ENCODE peak calls at places on chromosomes 5 and 9, in eight cellular contexts. One of them, this sample, is unnamed.

GRCh38 chr5:109239501-109239900 is 170.3 kb downstream of the PJA2 start:
- DNase-seq in posterior cingulate gyrus: no peak
- DNase-seq in NCI-H2081 treated with DMSO at 0.1 percent for 48 hours: no peak
- DNase-seq in dermis microvascular lymphatic vessel endothelial cell: no peak
- DNase-seq in AG20443: no peak
- DNase-seq in AG04450: no peak
- DNase-seq in H4: no peak
- DNase-seq in HTR-8/SVneo: no peak
- DNase-seq in this sample: no peak

GRCh38 chr5:98570010-98570409 is 203.5 kb upstream of the RGMB start:
- DNase-seq in NCI-H2081 treated with DMSO at 0.1 percent for 48 hours: no peak
- DNase-seq in AG04450: no peak
- DNase-seq in HTR-8/SVneo: peak; percentile 12
- DNase-seq in dermis microvascular lymphatic vessel endothelial cell: no peak
- DNase-seq in AG20443: no peak
- DNase-seq in posterior cingulate gyrus: no peak
- DNase-seq in H4: no peak
- DNase-seq in this sample: peak; percentile 23

GRCh38 chr9:118331622-118332045 is 627.4 kb downstream of the TLR4 start:
- DNase-seq in posterior cingulate gyrus: no peak
- DNase-seq in AG04450: no peak
- DNase-seq in NCI-H2081 treated with DMSO at 0.1 percent for 48 hours: no peak
- DNase-seq in dermis microvascular lymphatic vessel endothelial cell: no peak
- DNase-seq in AG20443: peak; percentile 73
- DNase-seq in H4: no peak
- DNase-seq in HTR-8/SVneo: peak; percentile 32
- DNase-seq in this sample: peak; percentile 19

GRCh38 chr5:157204765-157205164 is 24.1 kb downstream of the ITK start:
- DNase-seq in posterior cingulate gyrus: no peak
- DNase-seq in dermis microvascular lymphatic vessel endothelial cell: no peak
- DNase-seq in HTR-8/SVneo: no peak
- DNase-seq in AG20443: no peak
- DNase-seq in H4: no peak
- DNase-seq in AG04450: no peak
- DNase-seq in NCI-H2081 treated with DMSO at 0.1 percent for 48 hours: no peak
- DNase-seq in this sample: no peak

GRCh38 chr5:77181596-77182304 is 28.7 kb upstream of the PDE8B start:
- DNase-seq in NCI-H2081 treated with DMSO at 0.1 percent for 48 hours: no peak
- DNase-seq in H4: no peak
- DNase-seq in posterior cingulate gyrus: no peak
- DNase-seq in AG20443: no peak
- DNase-seq in AG04450: no peak
- DNase-seq in dermis microvascular lymphatic vessel endothelial cell: no peak
- DNase-seq in HTR-8/SVneo: no peak
- DNase-seq in this sample: no peak

GRCh38 chr9:128187361-128187760 is 4.0 kb downstream of the CIZ1 start:
- DNase-seq in HTR-8/SVneo: no peak
- DNase-seq in AG04450: no peak
- DNase-seq in dermis microvascular lymphatic vessel endothelial cell: no peak
- DNase-seq in AG20443: no peak
- DNase-seq in NCI-H2081 treated with DMSO at 0.1 percent for 48 hours: no peak
- DNase-seq in H4: no peak
- DNase-seq in posterior cingulate gyrus: no peak
- DNase-seq in this sample: no peak

GRCh38 chr5:181260720-181261319 is at the start of gene TRIM52:
- DNase-seq in posterior cingulate gyrus: peak; percentile 94
- DNase-seq in AG04450: no peak
- DNase-seq in dermis microvascular lymphatic vessel endothelial cell: peak; percentile 85
- DNase-seq in HTR-8/SVneo: peak; percentile 89
- DNase-seq in AG20443: peak; percentile 92
- DNase-seq in H4: peak; percentile 94
- DNase-seq in NCI-H2081 treated with DMSO at 0.1 percent for 48 hours: no peak
- DNase-seq in this sample: peak; percentile 87

GRCh38 chr9:20495133-20495532 is 127.2 kb downstream of the MLLT3 start:
- DNase-seq in NCI-H2081 treated with DMSO at 0.1 percent for 48 hours: no peak
- DNase-seq in H4: no peak
- DNase-seq in dermis microvascular lymphatic vessel endothelial cell: no peak
- DNase-seq in posterior cingulate gyrus: no peak
- DNase-seq in AG04450: no peak
- DNase-seq in HTR-8/SVneo: no peak
- DNase-seq in AG20443: no peak
- DNase-seq in this sample: no peak

GRCh38 chr5:34464820-34465219 is 191.3 kb upstream of the RAI14 start:
- DNase-seq in NCI-H2081 treated with DMSO at 0.1 percent for 48 hours: no peak
- DNase-seq in posterior cingulate gyrus: no peak
- DNase-seq in AG04450: no peak
- DNase-seq in dermis microvascular lymphatic vessel endothelial cell: no peak
- DNase-seq in AG20443: no peak
- DNase-seq in H4: no peak
- DNase-seq in HTR-8/SVneo: no peak
- DNase-seq in this sample: no peak

GRCh38 chr5:133613184-133613583 is 843 bp upstream of the FSTL4 start:
- DNase-seq in dermis microvascular lymphatic vessel endothelial cell: no peak
- DNase-seq in NCI-H2081 treated with DMSO at 0.1 percent for 48 hours: no peak
- DNase-seq in posterior cingulate gyrus: no peak
- DNase-seq in HTR-8/SVneo: no peak
- DNase-seq in H4: no peak
- DNase-seq in AG20443: no peak
- DNase-seq in AG04450: no peak
- DNase-seq in this sample: no peak

GRCh38 chr9:88106492-88106891 is 31.8 kb downstream of the SPATA31C2 start:
- DNase-seq in AG04450: no peak
- DNase-seq in H4: peak; percentile 24
- DNase-seq in HTR-8/SVneo: peak; percentile 10
- DNase-seq in AG20443: peak; percentile 61
- DNase-seq in posterior cingulate gyrus: no peak
- DNase-seq in NCI-H2081 treated with DMSO at 0.1 percent for 48 hours: no peak
- DNase-seq in dermis microvascular lymphatic vessel endothelial cell: no peak
- DNase-seq in this sample: peak; percentile 53

GRCh38 chr5:12745537-12745936 is 841.3 kb upstream of the CTNND2 start:
- DNase-seq in HTR-8/SVneo: no peak
- DNase-seq in AG20443: no peak
- DNase-seq in AG04450: no peak
- DNase-seq in NCI-H2081 treated with DMSO at 0.1 percent for 48 hours: no peak
- DNase-seq in posterior cingulate gyrus: no peak
- DNase-seq in H4: no peak
- DNase-seq in dermis microvascular lymphatic vessel endothelial cell: no peak
- DNase-seq in this sample: no peak